ENCODE peak calls at places on chromosomes 12 and 14, in five cellular contexts. G is DND-41, D is mucosa of descending colon, E is lung, K is GM10248. V is an unnamed sample.

GRCh38 chr12:89160716-89161123 is 191.6 kb downstream of the DUSP6 start:
- DNase-seq in G (no peak), D (peak), E (peak), K (no peak), V (peak)

GRCh38 chr14:22046063-22046462 is 372.4 kb upstream of the OR4E1 start:
- DNase-seq in G (no peak), D (no peak), E (no peak), K (no peak), V (no peak)

GRCh38 chr12:41706376-41706775 is 438.3 kb downstream of the GXYLT1 start:
- DNase-seq in G (no peak), D (no peak), E (no peak), K (no peak), V (no peak)

GRCh38 chr14:40221428-40221827 is 789.2 kb upstream of the FBXO33 start:
- DNase-seq in G (no peak), D (no peak), E (no peak), K (no peak), V (no peak)

GRCh38 chr14:51666831-51667230 is 15.1 kb downstream of the FRMD6 start:
- DNase-seq in G (no peak), D (no peak), E (no peak), K (no peak), V (no peak)

GRCh38 chr14:28163261-28163660 is 603.3 kb upstream of the FOXG1 start:
- DNase-seq in G (no peak), D (no peak), E (no peak), K (no peak), V (no peak)

GRCh38 chr14:69268763-69269162 is 8.8 kb downstream of the GALNT16 start:
- DNase-seq in G (no peak), D (no peak), E (no peak), K (no peak), V (no peak)

GRCh38 chr14:30988509-30988908 is 36.9 kb upstream of the AP4S1 start:
- DNase-seq in G (no peak), D (no peak), E (no peak), K (no peak), V (no peak)

GRCh38 chr12:81022531-81022930 is 55.3 kb upstream of the ACSS3 start:
- DNase-seq in G (no peak), D (no peak), E (no peak), K (no peak), V (no peak)

GRCh38 chr12:61291647-61292046 is 968.6 kb upstream of the USP15 start:
- DNase-seq in G (no peak), D (no peak), E (no peak), K (no peak), V (no peak)

GRCh38 chr14:33668066-33668465 is 282.8 kb downstream of the EGLN3 start:
- DNase-seq in G (no peak), D (no peak), E (no peak), K (no peak), V (no peak)

GRCh38 chr12:115383668-115384067 is 699.7 kb upstream of the TBX3 start:
- DNase-seq in G (no peak), D (no peak), E (peak), K (no peak), V (no peak)

GRCh38 chr12:115866909-115867525 is 410.5 kb downstream of the MED13L start:
- DNase-seq in G (no peak), D (no peak), E (no peak), K (no peak), V (peak)

GRCh38 chr12:53867216-53868012 is 71.2 kb upstream of the HOXC13 start:
- DNase-seq in G (no peak), D (no peak), E (no peak), K (no peak), V (no peak)

GRCh38 chr12:6664902-6665301 is 2.0 kb upstream of the ING4 start:
- DNase-seq in G (no peak), D (no peak), E (no peak), K (no peak), V (peak)

GRCh38 chr14:98368214-98368613 is 903.8 kb downstream of the BCL11B start:
- DNase-seq in G (no peak), D (no peak), E (no peak), K (no peak), V (no peak)

GRCh38 chr14:59849371-59850130 is 21.0 kb downstream of the RTN1 start:
- DNase-seq in G (no peak), D (no peak), E (no peak), K (no peak), V (peak)

GRCh38 chr12:88202500-88202899 is 60.4 kb downstream of the TMTC3 start:
- DNase-seq in G (no peak), D (no peak), E (no peak), K (no peak), V (no peak)

GRCh38 chr12:14157129-14157747 is 175.8 kb upstream of the GRIN2B start:
- DNase-seq in G (no peak), D (no peak), E (no peak), K (peak), V (no peak)

GRCh38 chr14:99036594-99037293 is 235.3 kb downstream of the BCL11B start:
- DNase-seq in G (no peak), D (no peak), E (no peak), K (no peak), V (peak)

GRCh38 chr12:3137268-3137761 is 60.1 kb downstream of the TSPAN9 start:
- DNase-seq in G (no peak), D (no peak), E (no peak), K (no peak), V (no peak)

GRCh38 chr14:95299271-95299670 is 20.4 kb downstream of the CLMN start:
- DNase-seq in G (no peak), D (no peak), E (no peak), K (no peak), V (no peak)

GRCh38 chr14:38339704-38340103 is 83.8 kb upstream of the CLEC14A start:
- DNase-seq in G (no peak), D (no peak), E (no peak), K (no peak), V (no peak)

GRCh38 chr14:80618751-80619329 is 322.7 kb downstream of the CEP128 start:
- DNase-seq in G (no peak), D (no peak), E (no peak), K (no peak), V (no peak)

GRCh38 chr12:73950506-73950905 is 587.1 kb upstream of the ATXN7L3B start:
- DNase-seq in G (no peak), D (no peak), E (no peak), K (no peak), V (no peak)

GRCh38 chr12:42299392-42300308 is 26.2 kb downstream of the ZCRB1 start:
- DNase-seq in G (no peak), D (no peak), E (no peak), K (peak), V (peak)

GRCh38 chr12:44154128-44154527 is 318.2 kb downstream of the TMEM117 start:
- DNase-seq in G (no peak), D (no peak), E (no peak), K (no peak), V (no peak)

GRCh38 chr12:62604856-62605255 is 138.2 kb downstream of the MON2 start:
- DNase-seq in G (no peak), D (no peak), E (no peak), K (no peak), V (peak)

GRCh38 chr12:116539361-116539771 is 19.8 kb upstream of the MAP1LC3B2 start:
- DNase-seq in G (no peak), D (no peak), E (no peak), K (no peak), V (no peak)

GRCh38 chr14:105879503-105879866 is 353.1 kb downstream of the TMEM121 start:
- DNase-seq in G (no peak), D (no peak), E (no peak), K (no peak), V (no peak)

GRCh38 chr12:92648242-92649031 is 54.4 kb upstream of the PLEKHG7 start:
- DNase-seq in G (no peak), D (no peak), E (no peak), K (no peak), V (no peak)

GRCh38 chr12:127362121-127362520 is 904.8 kb upstream of the TMEM132C start:
- DNase-seq in G (no peak), D (no peak), E (no peak), K (no peak), V (no peak)

GRCh38 chr12:127360580-127360979 is 906.4 kb upstream of the TMEM132C start:
- DNase-seq in G (no peak), D (no peak), E (no peak), K (no peak), V (no peak)

GRCh38 chr12:127363392-127363791 is 903.6 kb upstream of the TMEM132C start:
- DNase-seq in G (no peak), D (no peak), E (no peak), K (no peak), V (peak)
- TF ChIP-seq CTCF in G (no peak), D (no peak), E (no peak), K (no peak), V (peak)

GRCh38 chr14:24442240-24443052 is at the start of gene SDR39U1:
- DNase-seq in G (peak), D (peak), E (peak), K (peak), V (peak)
- TF ChIP-seq CTCF in G (peak), D (no peak), E (no peak), K (no peak), V (no peak)

GRCh38 chr14:96940009-96940408 is 142.8 kb downstream of the VRK1 start:
- DNase-seq in G (peak), D (no peak), E (no peak), K (no peak), V (peak)

GRCh38 chr14:96934961-96935360 is 137.8 kb downstream of the VRK1 start:
- DNase-seq in G (no peak), D (no peak), E (no peak), K (no peak), V (no peak)

GRCh38 chr14:96944297-96944696 is 147.1 kb downstream of the VRK1 start:
- DNase-seq in G (no peak), D (no peak), E (no peak), K (no peak), V (no peak)

DNA sequence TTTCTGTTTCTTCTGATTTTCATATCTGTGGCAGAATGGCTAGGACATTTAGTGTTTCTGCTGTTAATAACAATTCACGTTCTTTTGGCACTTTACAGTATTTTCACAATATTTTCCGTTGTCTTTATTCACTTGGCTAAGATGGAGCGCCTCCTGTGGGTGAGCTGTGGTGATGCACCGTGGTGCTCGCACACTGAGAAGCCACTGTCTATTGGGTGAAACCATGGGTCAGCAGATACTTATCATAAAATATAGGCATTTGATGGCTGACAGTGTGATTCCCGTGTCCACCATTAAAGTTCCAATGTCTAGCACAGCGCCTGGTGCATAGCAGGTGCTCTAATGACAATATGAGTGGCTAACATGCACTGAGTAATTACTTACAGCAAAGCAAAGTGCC is 141.8 kb downstream of the VRK1 start:
- DNase-seq in G (no peak), D (no peak), E (no peak), K (peak), V (no peak)
- TF ChIP-seq CTCF in G (peak), D (no peak), E (no peak), K (peak), V (no peak)

DNA sequence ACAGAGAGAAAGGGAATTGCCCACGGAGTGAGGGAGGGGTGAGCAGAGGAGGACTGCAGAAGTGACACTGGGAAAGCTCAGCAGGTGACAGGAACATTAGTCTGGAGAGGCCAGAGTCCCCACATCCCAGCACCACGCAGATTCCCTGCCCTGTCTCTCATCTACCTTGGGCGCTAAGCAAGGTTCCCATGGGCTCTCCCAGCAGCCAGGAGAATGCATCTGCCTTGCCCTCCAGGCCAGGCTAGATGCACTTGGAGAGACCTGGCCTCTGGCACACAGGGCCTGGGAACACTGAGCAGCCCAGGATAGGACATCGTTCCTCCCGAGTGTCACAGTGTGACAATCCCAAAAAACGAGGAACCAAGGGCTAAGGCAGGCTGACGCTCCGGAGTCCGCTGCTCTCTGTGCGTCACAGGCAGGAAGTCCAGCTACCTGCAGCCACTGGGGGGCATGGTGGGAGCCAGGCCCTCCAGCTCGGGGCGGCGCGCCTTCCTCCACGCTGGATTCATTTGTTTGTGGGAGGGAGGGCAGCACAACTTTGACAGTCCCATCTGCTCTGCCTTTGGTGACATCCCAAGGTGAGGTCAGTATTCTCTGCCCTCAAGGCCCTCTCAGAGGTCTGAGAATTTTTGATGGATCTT is 5.4 kb upstream of the NGB start:
- DNase-seq in G (no peak), D (no peak), E (no peak), K (no peak), V (no peak)
- TF ChIP-seq CTCF in G (no peak), D (no peak), E (no peak), K (no peak), V (no peak)

GRCh38 chr12:120737557-120738251 is 12.1 kb downstream of the ACADS start:
- DNase-seq in G (no peak), D (no peak), E (no peak), K (no peak), V (no peak)
- TF ChIP-seq CTCF in G (no peak), D (no peak), E (no peak), K (no peak), V (no peak)

GRCh38 chr12:122501489-122501989 is 807 bp upstream of the ZCCHC8 start:
- DNase-seq in G (no peak), D (no peak), E (no peak), K (no peak), V (no peak)

GRCh38 chr12:122503147-122503751 is 2.5 kb upstream of the ZCCHC8 start:
- DNase-seq in G (no peak), D (no peak), E (no peak), K (no peak), V (peak)

GRCh38 chr12:122503783-122504590 is 3.3 kb upstream of the ZCCHC8 start:
- DNase-seq in G (no peak), D (no peak), E (no peak), K (no peak), V (no peak)

GRCh38 chr12:122500685-122501488 is at the start of gene ZCCHC8:
- DNase-seq in G (peak), D (peak), E (peak), K (peak), V (peak)

GRCh38 chr12:122499991-122500684 is 594 bp downstream of the ZCCHC8 start:
- DNase-seq in G (peak), D (peak), E (peak), K (peak), V (peak)
- TF ChIP-seq CTCF in G (no peak), D (no peak), E (no peak), K (no peak), V (no peak)

GRCh38 chr12:76984566-76984965 is 80.8 kb downstream of the E2F7 start:
- DNase-seq in G (no peak), D (no peak), E (no peak), K (no peak), V (no peak)
- TF ChIP-seq CTCF in G (no peak), D (no peak), E (no peak), K (no peak), V (no peak)

GRCh38 chr14:68137704-68138619 is 318.4 kb downstream of the RAD51B start:
- DNase-seq in G (peak), D (no peak), E (peak), K (no peak), V (peak)
- TF ChIP-seq CTCF in G (no peak), D (no peak), E (no peak), K (no peak), V (no peak)

GRCh38 chr12:49034287-49034622 is 15.7 kb upstream of the PRKAG1 start:
- DNase-seq in G (no peak), D (no peak), E (no peak), K (no peak), V (no peak)
- TF ChIP-seq CTCF in G (no peak), D (no peak), E (no peak), K (no peak), V (no peak)

V was measured in NB4.